ENCODE peak calls at places on chromosomes 13 and 19, in nine cellular contexts. C is lower lobe of right lung, X is thoracic aorta, W is keratinocyte, A is OCI-LY7, R is aorta, G is transverse colon, K is mesenchymal stem cell, I is adrenal gland. D is an unnamed sample.

GRCh38 chr19:6828698-6829633 is 56.5 kb downstream of the VAV1 start:
- DNase-seq in C (peak), X (no peak), W (no peak), A (peak), R (no peak), G (no peak), K (no peak), I (no peak), D (no peak)

GRCh38 chr19:805600-806550 is 8.6 kb downstream of the PTBP1 start:
- DNase-seq in C (peak), X (no peak), W (no peak), A (no peak), R (no peak), G (no peak), K (no peak), I (no peak), D (no peak)

GRCh38 chr19:15154002-15154612 is 46.7 kb downstream of the NOTCH3 start:
- DNase-seq in C (no peak), X (no peak), W (no peak), A (peak), R (no peak), G (peak), K (peak), I (peak), D (no peak)

GRCh38 chr13:110379905-110380341 is 72.8 kb downstream of the COL4A2 start:
- DNase-seq in C (no peak), X (no peak), W (no peak), A (no peak), R (no peak), G (no peak), K (peak), I (no peak), D (no peak)

GRCh38 chr13:113759525-113760137 is 605 bp downstream of the TMEM255B start:
- DNase-seq in C (no peak), X (no peak), W (no peak), A (no peak), R (peak), G (no peak), K (peak), I (peak), D (no peak)

GRCh38 chr13:110015253-110015652 is 228.9 kb upstream of the IRS2 start:
- DNase-seq in C (no peak), X (no peak), W (peak), A (no peak), R (no peak), G (no peak), K (no peak), I (no peak), D (peak)

GRCh38 chr19:7869453-7869909 is 4.7 kb downstream of the PRR36 start:
- DNase-seq in C (peak), X (no peak), W (no peak), A (peak), R (no peak), G (peak), K (peak), I (peak), D (no peak)

GRCh38 chr19:38049105-38049649 is 142.2 kb downstream of the SIPA1L3 start:
- DNase-seq in C (no peak), X (no peak), W (no peak), A (peak), R (no peak), G (peak), K (peak), I (no peak), D (no peak)

GRCh38 chr19:14826006-14826405 is 9.0 kb downstream of the OR7A5 start:
- DNase-seq in C (no peak), X (no peak), W (peak), A (no peak), R (no peak), G (no peak), K (no peak), I (peak), D (peak)

GRCh38 chr13:76048675-76049396 is 412.7 kb downstream of the LMO7 start:
- DNase-seq in C (no peak), X (no peak), W (no peak), A (no peak), R (no peak), G (no peak), K (no peak), I (no peak), D (no peak)

GRCh38 chr13:97212540-97213146 is 9.5 kb upstream of the MBNL2 start:
- DNase-seq in C (no peak), X (no peak), W (no peak), A (peak), R (no peak), G (peak), K (peak), I (peak), D (no peak)

GRCh38 chr13:42405665-42406390 is 133.9 kb downstream of the AKAP11 start:
- DNase-seq in C (no peak), X (no peak), W (no peak), A (no peak), R (no peak), G (no peak), K (peak), I (peak), D (peak)

GRCh38 chr13:105982219-105982618 is 553.2 kb downstream of the EFNB2 start:
- DNase-seq in C (no peak), X (no peak), W (no peak), A (no peak), R (no peak), G (no peak), K (no peak), I (no peak), D (no peak)

GRCh38 chr19:55487884-55488687 is at the start of gene SSC5D:
- DNase-seq in C (no peak), X (no peak), W (no peak), A (no peak), R (no peak), G (no peak), K (no peak), I (peak), D (no peak)

GRCh38 chr13:42333613-42334328 is 61.8 kb downstream of the AKAP11 start:
- DNase-seq in C (no peak), X (no peak), W (no peak), A (peak), R (no peak), G (no peak), K (peak), I (no peak), D (no peak)

GRCh38 chr13:93224545-93224944 is 2.1 kb upstream of the GPC6 start:
- DNase-seq in C (no peak), X (no peak), W (no peak), A (no peak), R (no peak), G (no peak), K (peak), I (no peak), D (no peak)

GRCh38 chr13:22757530-22758120 is 423.2 kb upstream of the SGCG start:
- DNase-seq in C (no peak), X (no peak), W (no peak), A (no peak), R (no peak), G (no peak), K (peak), I (no peak), D (no peak)

GRCh38 chr13:42041684-42042035 is 6.8 kb upstream of the DGKH start:
- DNase-seq in C (peak), X (peak), W (no peak), A (peak), R (peak), G (peak), K (peak), I (peak), D (no peak)

GRCh38 chr13:41216160-41216559 is 21.8 kb upstream of the KBTBD7 start:
- DNase-seq in C (no peak), X (no peak), W (peak), A (no peak), R (no peak), G (no peak), K (no peak), I (no peak), D (peak)

GRCh38 chr19:55098716-55099556 is 18.5 kb downstream of the PPP1R12C start:
- DNase-seq in C (no peak), X (no peak), W (no peak), A (no peak), R (no peak), G (no peak), K (no peak), I (no peak), D (no peak)

GRCh38 chr13:49419292-49419691 is 24.6 kb downstream of the CAB39L start:
- DNase-seq in C (no peak), X (no peak), W (no peak), A (no peak), R (no peak), G (no peak), K (no peak), I (peak), D (no peak)

GRCh38 chr19:12521996-12522395 is 29.3 kb downstream of the ZNF564 start:
- DNase-seq in C (no peak), X (no peak), W (no peak), A (peak), R (no peak), G (no peak), K (no peak), I (no peak), D (no peak)

GRCh38 chr19:45616709-45617027 is 14.7 kb upstream of the GPR4 start:
- DNase-seq in C (no peak), X (no peak), W (no peak), A (no peak), R (no peak), G (no peak), K (no peak), I (no peak), D (no peak)

GRCh38 chr13:106349080-106349841 is 186.2 kb downstream of the EFNB2 start:
- DNase-seq in C (peak), X (no peak), W (peak), A (no peak), R (peak), G (peak), K (peak), I (no peak), D (peak)

GRCh38 chr13:45584816-45585215 is 30.7 kb downstream of the ERICH6B start:
- DNase-seq in C (no peak), X (no peak), W (no peak), A (no peak), R (no peak), G (no peak), K (peak), I (peak), D (no peak)

GRCh38 chr13:24161010-24161775 is 673 bp downstream of the SPATA13 start:
- DNase-seq in C (peak), X (no peak), W (no peak), A (peak), R (peak), G (peak), K (no peak), I (peak), D (no peak)

GRCh38 chr13:49584771-49585182 is 581 bp downstream of the RCBTB1 start:
- DNase-seq in C (no peak), X (no peak), W (no peak), A (peak), R (no peak), G (no peak), K (peak), I (peak), D (no peak)

GRCh38 chr19:13859361-13859880 is 17.5 kb upstream of the NANOS3 start:
- DNase-seq in C (no peak), X (no peak), W (no peak), A (no peak), R (no peak), G (no peak), K (peak), I (no peak), D (no peak)

GRCh38 chr13:73158851-73159250 is 100.0 kb downstream of the KLF5 start:
- DNase-seq in C (no peak), X (no peak), W (peak), A (no peak), R (no peak), G (no peak), K (peak), I (no peak), D (no peak)
- H3K27ac ChIP-seq in C (no peak), X (no peak), W (peak), A (no peak), R (no peak), G (no peak), K (peak), I (no peak), D (peak)

DNA sequence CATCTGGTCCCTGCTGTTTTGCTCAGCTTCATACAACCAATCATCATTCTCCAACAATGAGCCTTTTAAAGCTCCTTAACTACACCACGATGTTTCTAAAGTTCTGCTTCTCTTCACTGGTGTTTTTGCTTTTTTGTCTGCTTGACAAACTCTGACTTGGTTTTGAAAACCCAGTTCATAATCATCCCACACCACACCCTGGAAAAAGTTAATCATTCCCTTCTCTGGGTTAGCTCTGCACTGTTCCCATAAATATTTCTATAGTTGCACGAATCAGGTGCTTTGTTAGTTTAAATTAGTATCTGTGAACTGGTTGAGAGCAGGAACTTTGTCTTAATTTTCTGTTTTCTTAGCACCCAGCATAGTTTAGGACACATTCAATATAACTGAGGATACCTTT is 217.1 kb downstream of the ENOX1 start:
- DNase-seq in C (no peak), X (no peak), W (no peak), A (no peak), R (no peak), G (no peak), K (no peak), I (no peak), D (no peak)
- H3K27ac ChIP-seq in C (no peak), X (no peak), W (no peak), A (no peak), R (no peak), G (peak), K (no peak), I (no peak), D (no peak)

DNA sequence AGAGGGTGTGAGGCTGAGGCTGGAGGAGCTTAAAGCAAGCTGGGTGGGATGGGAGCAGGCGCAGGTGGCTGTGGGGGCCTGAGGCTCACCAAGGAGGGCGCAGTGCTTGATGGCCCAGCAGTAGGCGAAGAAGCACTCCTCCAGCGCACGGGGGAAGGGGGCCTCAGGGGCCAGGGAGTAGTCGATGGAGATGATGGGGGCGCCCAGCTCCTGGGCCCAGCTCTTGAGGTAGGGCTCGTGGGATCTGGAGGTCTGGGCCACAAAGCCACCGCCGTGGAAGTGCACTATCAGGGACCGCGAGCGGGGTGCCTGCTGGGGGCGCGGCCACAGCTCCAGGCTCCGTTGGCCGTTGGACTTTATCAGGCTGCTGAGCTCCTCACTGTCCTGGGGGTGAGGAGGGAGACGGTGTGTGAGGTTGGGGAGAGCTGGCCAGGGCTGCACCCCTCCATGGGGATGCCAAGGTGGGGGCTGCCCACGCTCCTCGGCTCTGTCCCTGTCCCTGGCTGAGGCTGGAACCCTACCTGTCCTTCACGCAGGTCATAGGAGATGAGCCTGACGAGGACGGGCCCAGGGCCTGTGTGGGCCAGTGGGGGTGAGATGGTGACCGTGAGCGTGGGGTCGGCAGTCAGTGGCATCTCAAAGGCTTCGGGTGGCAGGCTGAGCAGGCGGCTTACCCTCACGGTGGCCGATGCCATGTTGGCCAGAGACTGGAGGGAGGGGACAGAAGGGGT is 17.2 kb upstream of the CNFN start:
- DNase-seq in C (no peak), X (no peak), W (no peak), A (no peak), R (no peak), G (no peak), K (no peak), I (no peak), D (no peak)
- H3K27ac ChIP-seq in C (no peak), X (no peak), W (no peak), A (no peak), R (no peak), G (no peak), K (no peak), I (no peak), D (no peak)

GRCh38 chr13:51620165-51620983 is 36.1 kb downstream of the WDFY2 start:
- DNase-seq in C (no peak), X (no peak), W (no peak), A (no peak), R (no peak), G (no peak), K (no peak), I (no peak), D (no peak)

GRCh38 chr13:51618626-51619025 is 34.4 kb downstream of the WDFY2 start:
- DNase-seq in C (no peak), X (no peak), W (no peak), A (no peak), R (no peak), G (no peak), K (no peak), I (no peak), D (no peak)

GRCh38 chr13:51623473-51623872 is 39.2 kb downstream of the WDFY2 start:
- DNase-seq in C (no peak), X (no peak), W (no peak), A (no peak), R (no peak), G (no peak), K (no peak), I (no peak), D (no peak)

GRCh38 chr13:51621597-51621996 is 37.3 kb downstream of the WDFY2 start:
- DNase-seq in C (no peak), X (no peak), W (no peak), A (no peak), R (no peak), G (no peak), K (no peak), I (no peak), D (no peak)

GRCh38 chr13:51619614-51620013 is 35.4 kb downstream of the WDFY2 start:
- DNase-seq in C (no peak), X (no peak), W (no peak), A (no peak), R (no peak), G (no peak), K (peak), I (no peak), D (no peak)
- H3K27ac ChIP-seq in C (no peak), X (peak), W (peak), A (no peak), R (no peak), G (no peak), K (no peak), I (peak), D (peak)

D was measured in epithelial cell of prostate.